ENCODE peak calls at places on chromosomes 12 and 14, in five cellular contexts. U is fibroblast of lung; C is HCT116; D is upper lobe of right lung; G is CD4-positive, alpha-beta T cell. H is an unnamed sample.

GRCh38 chr12:1668833-1669543 is 21.9 kb upstream of the ADIPOR2 start:
- DNase-seq in U (no peak), C (no peak), D (peak; percentile 74), G (no peak), H (no peak)

GRCh38 chr12:38411426-38411825 is 94.9 kb downstream of the ALG10B start:
- DNase-seq in U (no peak), C (no peak), D (no peak), G (no peak), H (no peak)

GRCh38 chr14:73976150-73976549 is 26.0 kb downstream of the COQ6 start:
- DNase-seq in U (no peak), C (no peak), D (no peak), G (no peak), H (no peak)

GRCh38 chr12:92421701-92422100 is 276.1 kb upstream of the BTG1 start:
- DNase-seq in U (peak; percentile 52), C (no peak), D (no peak), G (no peak), H (no peak)

GRCh38 chr12:84455598-84455997 is 457.0 kb downstream of the SLC6A15 start:
- DNase-seq in U (no peak), C (no peak), D (no peak), G (no peak), H (no peak)

GRCh38 chr12:76688001-76688400 is 75.9 kb upstream of the ZDHHC17 start:
- DNase-seq in U (peak; percentile 64), C (no peak), D (no peak), G (no peak), H (no peak)

GRCh38 chr14:104989236-104989950 is 3.8 kb downstream of the CLBA1 start:
- DNase-seq in U (no peak), C (no peak), D (no peak), G (no peak), H (no peak)

GRCh38 chr14:97218713-97219355 is 421.7 kb downstream of the VRK1 start:
- DNase-seq in U (peak; percentile 9), C (no peak), D (no peak), G (peak; percentile 44), H (no peak)

GRCh38 chr14:23123419-23123818 is 4.4 kb upstream of the CEBPE start:
- DNase-seq in U (no peak), C (no peak), D (peak; percentile 86), G (no peak), H (peak; percentile 88)

GRCh38 chr14:74853581-74853980 is 22.4 kb downstream of the PROX2 start:
- DNase-seq in U (no peak), C (no peak), D (no peak), G (no peak), H (no peak)

GRCh38 chr12:71503579-71504470 is 64.2 kb downstream of the LGR5 start:
- DNase-seq in U (no peak), C (no peak), D (no peak), G (no peak), H (no peak)

GRCh38 chr12:6269986-6270385 is 40.5 kb upstream of the PLEKHG6 start:
- DNase-seq in U (no peak), C (no peak), D (peak; percentile 30), G (no peak), H (no peak)

DNA sequence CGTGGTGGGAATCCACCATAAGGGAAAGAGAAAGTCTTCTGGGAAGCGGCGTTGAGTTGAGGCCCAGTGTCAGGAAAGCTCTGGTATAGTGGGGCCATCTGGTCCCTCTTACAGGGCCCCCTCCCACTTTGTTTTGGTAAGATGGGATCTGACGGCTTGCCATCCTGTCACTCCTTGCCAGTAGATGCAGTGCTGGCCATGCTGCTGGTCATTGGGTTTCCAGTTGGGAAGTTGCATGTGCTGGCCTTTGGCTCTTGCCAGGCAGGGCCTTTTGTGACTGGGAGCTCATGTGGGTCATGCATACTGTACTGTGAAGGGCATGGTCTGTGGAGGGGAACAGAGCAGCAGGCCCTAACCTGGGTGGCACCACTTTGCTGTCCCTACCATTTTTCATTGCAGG is 3.8 kb downstream of the TRAF3 start:
- DNase-seq in U (no peak), C (no peak), D (no peak), G (no peak), H (peak; percentile 29)
- H3K9me3 ChIP-seq in U (no peaks in the 10 kb centered on the region), C (no peaks in the 10 kb centered on the region), D (no peaks in the 10 kb centered on the region), G (no peaks in the 10 kb centered on the region), H (no peaks in the 10 kb centered on the region)

DNA sequence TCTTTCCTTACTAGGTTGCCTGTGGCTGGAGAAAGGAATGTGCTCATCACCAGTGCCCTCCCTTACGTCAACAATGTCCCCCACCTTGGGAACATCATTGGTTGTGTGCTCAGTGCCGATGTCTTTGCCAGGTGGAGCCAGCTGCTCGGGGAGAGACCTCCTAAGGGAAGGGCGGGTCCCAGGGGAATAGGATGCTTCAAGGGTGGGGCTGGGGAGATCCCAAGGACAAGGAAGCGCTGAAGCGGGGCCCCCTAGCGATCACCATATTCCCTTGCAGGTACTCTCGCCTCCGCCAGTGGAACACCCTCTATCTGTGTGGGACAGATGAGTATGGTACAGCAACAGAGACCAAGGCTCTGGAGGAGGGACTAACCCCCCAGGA is 10.3 kb downstream of the MARS1 start:
- DNase-seq in U (no peak), C (no peak), D (no peak), G (no peak), H (no peak)
- TF ChIP-seq CTCF in U (no peak), C (no peak), D (no peak), G (no peak), H (no peak)

GRCh38 chr14:76129851-76130576 is 21.7 kb upstream of the GPATCH2L start:
- DNase-seq in U (no peak), C (no peak), D (no peak), G (no peak), H (no peak)
- H3K27me3 ChIP-seq in U (peaks cover 13% of the 10 kb centered on the region), C (peaks cover 33% of the 10 kb centered on the region), D (peaks cover 52% of the 10 kb centered on the region), G (peaks cover 35% of the 10 kb centered on the region), H (peaks cover 50% of the 10 kb centered on the region)

GRCh38 chr12:34344851-34345522 is 322.7 kb downstream of the ALG10 start:
- DNase-seq in U (no peak), C (no peak), D (no peak), G (no peak), H (no peak)
- H3K9me3 ChIP-seq in U (no peaks in the 10 kb centered on the region), C (no peaks in the 10 kb centered on the region), D (no peaks in the 10 kb centered on the region), G (peaks cover 18% of the 10 kb centered on the region), H (no peaks in the 10 kb centered on the region)

GRCh38 chr12:131208425-131208824 is 254.7 kb downstream of the ADGRD1 start:
- DNase-seq in U (no peak), C (no peak), D (peak; percentile 41), G (no peak), H (no peak)

GRCh38 chr12:131213896-131214442 is 260.3 kb downstream of the ADGRD1 start:
- DNase-seq in U (no peak), C (no peak), D (peak; percentile 32), G (no peak), H (no peak)

GRCh38 chr12:131211279-131211938 is 257.7 kb downstream of the ADGRD1 start:
- DNase-seq in U (no peak), C (no peak), D (peak; percentile 38), G (no peak), H (no peak)

GRCh38 chr12:131209082-131210070 is 255.7 kb downstream of the ADGRD1 start:
- DNase-seq in U (no peak), C (no peak), D (peak; percentile 40), G (no peak), H (no peak)

GRCh38 chr12:131210506-131211278 is 257.0 kb downstream of the ADGRD1 start:
- DNase-seq in U (no peak), C (no peak), D (peak; percentile 45), G (no peak), H (no peak)
- TF ChIP-seq CTCF in U (no peak), C (no peak), D (no peak), G (no peak), H (no peak)

H was measured in BE2C.